ENCODE peak calls at places on chromosomes 1 and 21, in five cellular contexts. X, T, A, Y and I are unnamed samples.

GRCh38 chr1:43007377-43008105 is 48.9 kb upstream of the SLC2A1 start:
- DNase-seq in X (no peak), T (no peak), A (no peak), Y (no peak), I (no peak)

GRCh38 chr1:225481738-225482137 is 53.9 kb upstream of the LBR start:
- DNase-seq in X (no peak), T (peak), A (no peak), Y (no peak), I (no peak)

GRCh38 chr1:204232530-204232929 is 18.7 kb upstream of the GOLT1A start:
- DNase-seq in X (no peak), T (peak), A (no peak), Y (no peak), I (no peak)

GRCh38 chr1:214074477-214074876 is 86.7 kb downstream of the PROX1 start:
- DNase-seq in X (no peak), T (no peak), A (no peak), Y (peak), I (no peak)

GRCh38 chr1:172960019-172960418 is 90.7 kb downstream of the TNFSF18 start:
- DNase-seq in X (no peak), T (peak), A (no peak), Y (peak), I (no peak)

GRCh38 chr21:36029309-36029708 is 31.0 kb downstream of the SETD4 start:
- DNase-seq in X (no peak), T (no peak), A (no peak), Y (no peak), I (no peak)

GRCh38 chr1:7052701-7053100 is 267.4 kb downstream of the CAMTA1 start:
- DNase-seq in X (no peak), T (no peak), A (no peak), Y (no peak), I (no peak)

GRCh38 chr21:31553461-31553860 is 106.0 kb upstream of the SOD1 start:
- DNase-seq in X (no peak), T (no peak), A (no peak), Y (no peak), I (no peak)